ENCODE peak calls at places on chromosomes 7 and 10, in five cellular contexts. L is lung, D is neuronal stem cell, B is iPS DF 6.9, F is sigmoid colon. Z is an unnamed sample.

GRCh38 chr7:157498690-157499089 is 161.9 kb downstream of the DNAJB6 start:
- DNase-seq in L (no peak), D (no peak), B (no peak), F (peak; percentile 20), Z (no peak)

GRCh38 chr7:116834815-116835533 is 27.4 kb upstream of the CAPZA2 start:
- DNase-seq in L (no peak), D (no peak), B (no peak), F (no peak), Z (no peak)

GRCh38 chr7:73850781-73851207 is 8.5 kb upstream of the METTL27 start:
- DNase-seq in L (peak; percentile 48), D (no peak), B (no peak), F (no peak), Z (peak; percentile 81)

GRCh38 chr7:75878312-75878768 is 494 bp upstream of the RHBDD2 start:
- DNase-seq in L (no peak), D (no peak), B (no peak), F (no peak), Z (no peak)

GRCh38 chr10:62903828-62904227 is 87.7 kb upstream of the EGR2 start:
- DNase-seq in L (no peak), D (no peak), B (no peak), F (no peak), Z (no peak)

GRCh38 chr7:116215550-116215949 is 5.2 kb downstream of the TES start:
- DNase-seq in L (no peak), D (no peak), B (no peak), F (no peak), Z (no peak)

GRCh38 chr10:101814466-101815041 is 3.7 kb downstream of the OGA start:
- DNase-seq in L (no peak), D (no peak), B (no peak), F (no peak), Z (peak; percentile 52)

GRCh38 chr7:105473163-105473562 is 48.9 kb downstream of the PUS7 start:
- DNase-seq in L (no peak), D (no peak), B (no peak), F (no peak), Z (no peak)

GRCh38 chr10:29273478-29273877 is 15.4 kb upstream of the LYZL1 start:
- DNase-seq in L (no peak), D (no peak), B (no peak), F (no peak), Z (no peak)

GRCh38 chr10:72274730-72275350 is 1.1 kb downstream of the DDIT4 start:
- DNase-seq in L (peak; percentile 66), D (no peak), B (no peak), F (peak; percentile 87), Z (peak; percentile 79)

GRCh38 chr10:629186-629998 is 60.1 kb downstream of the DIP2C start:
- DNase-seq in L (no peak), D (no peak), B (no peak), F (no peak), Z (no peak)

GRCh38 chr7:79308176-79308575 is 145.3 kb downstream of the MAGI2 start:
- DNase-seq in L (no peak), D (no peak), B (no peak), F (no peak), Z (no peak)

GRCh38 chr10:43257210-43258031 is 9.4 kb downstream of the RASGEF1A start:
- DNase-seq in L (no peak), D (no peak), B (no peak), F (no peak), Z (no peak)

GRCh38 chr7:31398815-31399214 is 58.3 kb upstream of the NEUROD6 start:
- DNase-seq in L (no peak), D (no peak), B (no peak), F (no peak), Z (no peak)

GRCh38 chr10:72524489-72524888 is 101.4 kb downstream of the MICU1 start:
- DNase-seq in L (no peak), D (no peak), B (no peak), F (no peak), Z (no peak)

GRCh38 chr10:58206251-58206650 is 61.4 kb downstream of the IPMK start:
- DNase-seq in L (no peak), D (no peak), B (no peak), F (no peak), Z (no peak)

GRCh38 chr7:106768324-106768751 is 96.7 kb upstream of the PIK3CG start:
- DNase-seq in L (no peak), D (no peak), B (no peak), F (no peak), Z (no peak)

GRCh38 chr10:79415736-79416577 is 29.5 kb downstream of the ZCCHC24 start:
- DNase-seq in L (no peak), D (no peak), B (no peak), F (peak; percentile 56), Z (no peak)

GRCh38 chr10:69558559-69558958 is 14.7 kb downstream of the NEUROG3 start:
- DNase-seq in L (no peak), D (no peak), B (no peak), F (no peak), Z (no peak)

GRCh38 chr7:3649250-3649649 is 348.2 kb downstream of the SDK1 start:
- DNase-seq in L (no peak), D (no peak), B (no peak), F (no peak), Z (no peak)

GRCh38 chr7:28587211-28587610 is 174.9 kb downstream of the CREB5 start:
- DNase-seq in L (no peak), D (no peak), B (no peak), F (no peak), Z (no peak)

GRCh38 chr7:7989133-7989984 is 20.8 kb downstream of the GLCCI1 start:
- DNase-seq in L (no peak), D (no peak), B (no peak), F (no peak), Z (no peak)

GRCh38 chr10:62733654-62734293 is 70.7 kb upstream of the ADO start:
- DNase-seq in L (no peak), D (no peak), B (no peak), F (no peak), Z (no peak)

GRCh38 chr10:114453576-114453975 is 49.3 kb upstream of the AFAP1L2 start:
- DNase-seq in L (no peak), D (no peak), B (no peak), F (no peak), Z (no peak)

GRCh38 chr10:27625452-27626345 is 119.9 kb downstream of the MKX start:
- DNase-seq in L (no peak), D (no peak), B (no peak), F (no peak), Z (no peak)

GRCh38 chr7:39617010-39617409 is 6.4 kb upstream of the RALA start:
- DNase-seq in L (no peak), D (no peak), B (no peak), F (no peak), Z (no peak)

GRCh38 chr10:3482200-3482993 is 302.6 kb downstream of the KLF6 start:
- DNase-seq in L (peak; percentile 56), D (peak; percentile 64), B (no peak), F (peak; percentile 88), Z (peak; percentile 80)
- H3K4me3 ChIP-seq in L (no peak overlapping the region), D (peak overlapping the region; percentile 26), B (no peak overlapping the region), F (no peak overlapping the region), Z (peak overlapping the region; percentile 16)

GRCh38 chr7:2622869-2623697 is 8.7 kb upstream of the TTYH3 start:
- DNase-seq in L (no peak), D (no peak), B (no peak), F (no peak), Z (no peak)

GRCh38 chr7:2623698-2624014 is 8.1 kb upstream of the TTYH3 start:
- DNase-seq in L (no peak), D (no peak), B (no peak), F (no peak), Z (no peak)

GRCh38 chr7:2624293-2624881 is 7.4 kb upstream of the TTYH3 start:
- DNase-seq in L (no peak), D (no peak), B (no peak), F (no peak), Z (no peak)

GRCh38 chr7:2621061-2621828 is 10.5 kb upstream of the TTYH3 start:
- DNase-seq in L (no peak), D (no peak), B (no peak), F (peak; percentile 85), Z (no peak)

DNA sequence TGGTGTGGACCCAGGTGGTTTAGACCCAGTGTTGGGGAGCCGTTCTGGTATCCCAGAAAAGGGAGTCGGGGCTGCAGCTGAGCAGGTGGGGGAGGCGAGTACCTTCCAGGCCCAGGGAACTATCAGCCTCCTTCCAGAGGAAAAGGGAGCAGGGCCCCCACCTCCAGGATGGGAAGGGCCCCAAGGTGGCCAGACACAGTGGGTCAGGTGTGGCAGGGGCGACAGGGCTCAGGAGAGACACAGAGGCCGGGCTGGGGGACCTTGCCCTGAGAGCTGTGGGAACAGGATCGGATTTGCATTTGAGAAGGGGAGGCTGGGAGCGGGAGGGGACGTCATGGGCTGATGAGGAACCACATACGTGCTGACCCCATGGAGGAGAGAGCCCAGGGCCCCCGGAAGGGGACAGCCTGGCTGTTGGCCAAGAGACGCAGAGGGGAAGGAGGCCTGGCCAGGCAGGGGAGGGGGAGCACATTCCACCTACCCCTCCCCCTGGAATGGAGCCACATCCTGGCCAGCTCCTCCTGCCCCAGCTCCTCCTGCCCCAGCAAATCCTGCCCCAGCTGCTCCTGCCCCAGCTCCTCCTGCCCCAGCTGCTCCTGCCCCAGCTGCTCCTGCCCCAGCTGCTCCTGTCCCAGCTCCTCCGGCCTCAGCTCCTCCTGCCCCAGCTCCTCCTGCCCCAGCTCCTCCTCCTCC is 9.7 kb upstream of the TTYH3 start:
- DNase-seq in L (no peak), D (no peak), B (no peak), F (no peak), Z (no peak)
- H3K4me1 ChIP-seq in L (peaks cover 3% of the 10 kb centered on the region), D (peaks cover 26% of the 10 kb centered on the region), B (peaks cover 14% of the 10 kb centered on the region), F (peaks cover 42% of the 10 kb centered on the region), Z (peaks cover 63% of the 10 kb centered on the region)

GRCh38 chr10:3093996-3094395 is 26.6 kb downstream of the PFKP start:
- DNase-seq in L (no peak), D (no peak), B (no peak), F (no peak), Z (no peak)

GRCh38 chr10:3096149-3096548 is 28.8 kb downstream of the PFKP start:
- DNase-seq in L (no peak), D (no peak), B (no peak), F (no peak), Z (no peak)

GRCh38 chr10:3094565-3095168 is 27.3 kb downstream of the PFKP start:
- DNase-seq in L (no peak), D (no peak), B (no peak), F (no peak), Z (no peak)

GRCh38 chr10:3097160-3097559 is 29.8 kb downstream of the PFKP start:
- DNase-seq in L (no peak), D (no peak), B (no peak), F (no peak), Z (no peak)

GRCh38 chr10:3095373-3096139 is 28.2 kb downstream of the PFKP start:
- DNase-seq in L (peak; percentile 51), D (no peak), B (no peak), F (peak; percentile 80), Z (peak; percentile 76)
- H3K4me3 ChIP-seq in L (no peak overlapping the region), D (no peak overlapping the region), B (no peak overlapping the region), F (peak overlapping the region; percentile 5), Z (peak overlapping the region; percentile 6)

GRCh38 chr7:131026297-131027003 is 292.4 kb upstream of the KLF14 start:
- DNase-seq in L (no peak), D (no peak), B (no peak), F (no peak), Z (no peak)

GRCh38 chr7:131021460-131021859 is 287.5 kb upstream of the KLF14 start:
- DNase-seq in L (no peak), D (no peak), B (no peak), F (no peak), Z (no peak)

GRCh38 chr7:131019351-131019750 is 285.3 kb upstream of the KLF14 start:
- DNase-seq in L (no peak), D (no peak), B (no peak), F (no peak), Z (no peak)

GRCh38 chr7:131020759-131021219 is 286.8 kb upstream of the KLF14 start:
- DNase-seq in L (no peak), D (no peak), B (no peak), F (no peak), Z (no peak)

GRCh38 chr7:131021902-131022301 is 287.9 kb upstream of the KLF14 start:
- DNase-seq in L (no peak), D (no peak), B (no peak), F (no peak), Z (no peak)
- H3K4me1 ChIP-seq in L (peaks cover 23% of the 10 kb centered on the region), D (no peaks in the 10 kb centered on the region), B (no peaks in the 10 kb centered on the region), F (peaks cover 35% of the 10 kb centered on the region), Z (no peaks in the 10 kb centered on the region)

Z was measured in right atrium auricular region.